ENCODE peak calls at places on chromosomes 4 and X, in six cellular contexts. One of them, this sample, is unnamed.
A peak's percentile ranks its signal among the peaks of the same experiment; 100 is the strongest.

GRCh38 chr4:175421506-175421905 is 390.6 kb downstream of the GPM6A start:
- DNase-seq in HFFc6: peak; percentile 41
- DNase-seq in A549: peak; percentile 52
- DNase-seq in tibial nerve: no peak
- DNase-seq in right atrium auricular region: no peak
- DNase-seq in CD4-positive, alpha-beta T cell: no peak
- DNase-seq in this sample: no peak

GRCh38 chr4:27358269-27358668 is 497.6 kb downstream of the STIM2 start:
- DNase-seq in HFFc6: no peak
- DNase-seq in right atrium auricular region: no peak
- DNase-seq in tibial nerve: no peak
- DNase-seq in CD4-positive, alpha-beta T cell: no peak
- DNase-seq in A549: no peak
- DNase-seq in this sample: no peak

GRCh38 chr4:89001647-89002518 is 55.1 kb downstream of the FAM13A start:
- DNase-seq in A549: no peak
- DNase-seq in HFFc6: no peak
- DNase-seq in right atrium auricular region: no peak
- DNase-seq in tibial nerve: no peak
- DNase-seq in CD4-positive, alpha-beta T cell: no peak
- DNase-seq in this sample: no peak

GRCh38 chrX:56661193-56661592 is 67.8 kb upstream of the NBDY start:
- DNase-seq in right atrium auricular region: no peak
- DNase-seq in tibial nerve: no peak
- DNase-seq in CD4-positive, alpha-beta T cell: no peak
- DNase-seq in HFFc6: no peak
- DNase-seq in A549: no peak
- DNase-seq in this sample: no peak

GRCh38 chr4:181854142-181854541 is 389.1 kb upstream of the TENM3 start:
- DNase-seq in A549: no peak
- DNase-seq in HFFc6: peak; percentile 47
- DNase-seq in CD4-positive, alpha-beta T cell: no peak
- DNase-seq in right atrium auricular region: no peak
- DNase-seq in tibial nerve: no peak
- DNase-seq in this sample: no peak

GRCh38 chr4:1511441-1512041 is 105.3 kb upstream of the NKX1-1 start:
- DNase-seq in HFFc6: peak; percentile 5
- DNase-seq in A549: peak; percentile 27
- DNase-seq in CD4-positive, alpha-beta T cell: peak; percentile 28
- DNase-seq in right atrium auricular region: peak; percentile 67
- DNase-seq in tibial nerve: no peak
- DNase-seq in this sample: no peak

GRCh38 chr4:122279670-122280069 is 99.1 kb upstream of the ADAD1 start:
- DNase-seq in CD4-positive, alpha-beta T cell: no peak
- DNase-seq in HFFc6: no peak
- DNase-seq in tibial nerve: no peak
- DNase-seq in right atrium auricular region: no peak
- DNase-seq in A549: no peak
- DNase-seq in this sample: no peak

GRCh38 chr4:184473515-184474260 is 662 bp downstream of the IRF2 start:
- DNase-seq in HFFc6: peak; percentile 15
- DNase-seq in tibial nerve: no peak
- DNase-seq in A549: peak; percentile 24
- DNase-seq in right atrium auricular region: no peak
- DNase-seq in CD4-positive, alpha-beta T cell: peak; percentile 30
- DNase-seq in this sample: peak; percentile 61

GRCh38 chr4:44487341-44487740 is 38.7 kb upstream of the KCTD8 start:
- DNase-seq in CD4-positive, alpha-beta T cell: no peak
- DNase-seq in right atrium auricular region: no peak
- DNase-seq in HFFc6: no peak
- DNase-seq in A549: no peak
- DNase-seq in tibial nerve: no peak
- DNase-seq in this sample: no peak

GRCh38 chr4:128635939-128636551 is 173.5 kb upstream of the JADE1 start:
- DNase-seq in right atrium auricular region: no peak
- DNase-seq in CD4-positive, alpha-beta T cell: no peak
- DNase-seq in tibial nerve: no peak
- DNase-seq in HFFc6: no peak
- DNase-seq in A549: no peak
- DNase-seq in this sample: no peak

GRCh38 chrX:129606918-129607317 is 47.8 kb downstream of the APLN start:
- DNase-seq in right atrium auricular region: peak; percentile 62
- DNase-seq in A549: peak; percentile 62
- DNase-seq in tibial nerve: peak; percentile 19
- DNase-seq in CD4-positive, alpha-beta T cell: peak; percentile 42
- DNase-seq in HFFc6: peak; percentile 8
- DNase-seq in this sample: peak; percentile 72

GRCh38 chr4:4481394-4482000 is 60.4 kb downstream of the STX18 start:
- DNase-seq in A549: no peak
- DNase-seq in CD4-positive, alpha-beta T cell: no peak
- DNase-seq in tibial nerve: no peak
- DNase-seq in HFFc6: no peak
- DNase-seq in right atrium auricular region: no peak
- DNase-seq in this sample: no peak

GRCh38 chrX:3485727-3486126 is 139.3 kb upstream of the MXRA5 start:
- DNase-seq in A549: no peak
- DNase-seq in HFFc6: no peak
- DNase-seq in right atrium auricular region: no peak
- DNase-seq in CD4-positive, alpha-beta T cell: no peak
- DNase-seq in tibial nerve: no peak
- DNase-seq in this sample: no peak

GRCh38 chr4:24278693-24279092 is 305.7 kb downstream of the DHX15 start:
- DNase-seq in HFFc6: no peak
- DNase-seq in tibial nerve: no peak
- DNase-seq in A549: no peak
- DNase-seq in CD4-positive, alpha-beta T cell: no peak
- DNase-seq in right atrium auricular region: no peak
- DNase-seq in this sample: no peak

GRCh38 chrX:83495882-83496281 is 12.2 kb upstream of the POU3F4 start:
- DNase-seq in tibial nerve: no peak
- DNase-seq in A549: no peak
- DNase-seq in right atrium auricular region: no peak
- DNase-seq in CD4-positive, alpha-beta T cell: no peak
- DNase-seq in HFFc6: no peak
- DNase-seq in this sample: no peak

GRCh38 chr4:30429813-30430466 is 290.2 kb upstream of the PCDH7 start:
- DNase-seq in tibial nerve: no peak
- DNase-seq in HFFc6: no peak
- DNase-seq in A549: no peak
- DNase-seq in right atrium auricular region: no peak
- DNase-seq in CD4-positive, alpha-beta T cell: no peak
- DNase-seq in this sample: no peak

GRCh38 chr4:166981847-166982246 is 252.4 kb downstream of the SPOCK3 start:
- DNase-seq in tibial nerve: no peak
- DNase-seq in CD4-positive, alpha-beta T cell: no peak
- DNase-seq in right atrium auricular region: no peak
- DNase-seq in A549: no peak
- DNase-seq in HFFc6: no peak
- DNase-seq in this sample: no peak

GRCh38 chr4:27013012-27013411 is 152.4 kb downstream of the STIM2 start:
- DNase-seq in right atrium auricular region: no peak
- DNase-seq in CD4-positive, alpha-beta T cell: no peak
- DNase-seq in A549: no peak
- DNase-seq in tibial nerve: no peak
- DNase-seq in HFFc6: no peak
- DNase-seq in this sample: no peak

GRCh38 chr4:8205749-8206611 is 6.9 kb downstream of the SH3TC1 start:
- DNase-seq in HFFc6: no peak
- DNase-seq in CD4-positive, alpha-beta T cell: no peak
- DNase-seq in A549: no peak
- DNase-seq in tibial nerve: no peak
- DNase-seq in right atrium auricular region: no peak
- DNase-seq in this sample: no peak

GRCh38 chr4:168433576-168433975 is 46.7 kb downstream of the DDX60L start:
- DNase-seq in tibial nerve: no peak
- DNase-seq in A549: no peak
- DNase-seq in right atrium auricular region: no peak
- DNase-seq in HFFc6: no peak
- DNase-seq in CD4-positive, alpha-beta T cell: no peak
- DNase-seq in this sample: no peak

GRCh38 chr4:186144180-186144579 is 39.7 kb downstream of the FAM149A start:
- DNase-seq in A549: peak; percentile 26
- DNase-seq in tibial nerve: no peak
- DNase-seq in HFFc6: no peak
- DNase-seq in CD4-positive, alpha-beta T cell: no peak
- DNase-seq in right atrium auricular region: peak; percentile 62
- DNase-seq in this sample: no peak

GRCh38 chrX:154368630-154369452 is 5.6 kb downstream of the FLNA start:
- DNase-seq in CD4-positive, alpha-beta T cell: peak; percentile 80
- DNase-seq in right atrium auricular region: peak; percentile 93
- DNase-seq in HFFc6: peak; percentile 91
- DNase-seq in tibial nerve: peak; percentile 45
- DNase-seq in A549: peak; percentile 68
- DNase-seq in this sample: peak; percentile 69

GRCh38 chr4:53962516-53963225 is 101.7 kb downstream of the CHIC2 start:
- DNase-seq in right atrium auricular region: no peak
- DNase-seq in A549: no peak
- DNase-seq in HFFc6: peak; percentile 60
- DNase-seq in CD4-positive, alpha-beta T cell: no peak
- DNase-seq in tibial nerve: no peak
- DNase-seq in this sample: no peak

GRCh38 chr4:170198742-170199141 is 109.0 kb upstream of the AADAT start:
- DNase-seq in tibial nerve: no peak
- DNase-seq in A549: no peak
- DNase-seq in right atrium auricular region: no peak
- DNase-seq in CD4-positive, alpha-beta T cell: no peak
- DNase-seq in HFFc6: peak; percentile 10
- DNase-seq in this sample: no peak
- TF ChIP-seq CTCF in tibial nerve: no peak
- TF ChIP-seq CTCF in A549: no peak
- TF ChIP-seq CTCF in right atrium auricular region: no peak
- TF ChIP-seq CTCF in CD4-positive, alpha-beta T cell: no peak
- TF ChIP-seq CTCF in HFFc6: peak; percentile 12
- TF ChIP-seq CTCF in this sample: no peak

DNA sequence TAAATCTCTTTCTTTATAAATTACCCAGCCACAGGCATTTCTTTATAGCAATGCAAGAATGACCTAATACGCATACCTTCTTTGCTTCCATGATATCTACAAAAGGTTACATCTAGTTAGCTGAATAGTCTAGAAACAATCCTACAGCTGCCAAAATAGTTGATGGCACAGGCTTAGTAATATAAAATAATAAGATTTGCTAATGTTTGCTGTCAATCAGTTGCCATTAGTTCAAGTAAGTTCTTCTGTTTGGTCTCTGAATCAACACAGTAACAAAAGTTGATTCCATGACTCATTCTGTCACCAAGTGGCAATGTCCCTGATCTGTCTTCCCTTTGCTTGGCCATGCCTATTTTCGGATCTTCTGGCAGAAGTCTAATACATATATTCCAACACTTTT is 470.2 kb downstream of the SPRY1 start:
- DNase-seq in A549: no peak
- DNase-seq in tibial nerve: no peak
- DNase-seq in CD4-positive, alpha-beta T cell: no peak
- DNase-seq in right atrium auricular region: no peak
- DNase-seq in HFFc6: no peak
- DNase-seq in this sample: no peak
- TF ChIP-seq CTCF in A549: no peak
- TF ChIP-seq CTCF in tibial nerve: no peak
- TF ChIP-seq CTCF in CD4-positive, alpha-beta T cell: no peak
- TF ChIP-seq CTCF in right atrium auricular region: no peak
- TF ChIP-seq CTCF in HFFc6: no peak
- TF ChIP-seq CTCF in this sample: no peak

GRCh38 chr4:152784490-152785195 is 4.9 kb downstream of the ARFIP1 start:
- DNase-seq in HFFc6: peak; percentile 71
- DNase-seq in A549: peak; percentile 11
- DNase-seq in tibial nerve: no peak
- DNase-seq in right atrium auricular region: no peak
- DNase-seq in CD4-positive, alpha-beta T cell: no peak
- DNase-seq in this sample: no peak
- TF ChIP-seq CTCF in HFFc6: peak; percentile 60
- TF ChIP-seq CTCF in A549: no peak
- TF ChIP-seq CTCF in tibial nerve: no peak
- TF ChIP-seq CTCF in right atrium auricular region: no peak
- TF ChIP-seq CTCF in CD4-positive, alpha-beta T cell: no peak
- TF ChIP-seq CTCF in this sample: no peak

GRCh38 chr4:110508827-110509446 is 33.0 kb downstream of the ENPEP start:
- DNase-seq in HFFc6: peak; percentile 50
- DNase-seq in tibial nerve: no peak
- DNase-seq in CD4-positive, alpha-beta T cell: no peak
- DNase-seq in right atrium auricular region: no peak
- DNase-seq in A549: no peak
- DNase-seq in this sample: peak; percentile 42
- TF ChIP-seq CTCF in HFFc6: peak; percentile 80
- TF ChIP-seq CTCF in tibial nerve: no peak
- TF ChIP-seq CTCF in CD4-positive, alpha-beta T cell: no peak
- TF ChIP-seq CTCF in right atrium auricular region: peak; percentile 13
- TF ChIP-seq CTCF in A549: peak; percentile 39
- TF ChIP-seq CTCF in this sample: peak; percentile 35